ENCODE peak calls at places on chromosomes 16 and 17, in six cellular contexts. A, N, F, W, D and T are unnamed samples.

GRCh38 chr16:29729116-29729521 is 16.7 kb downstream of the C16orf54 start:
- DNase-seq in A (no peak), N (peak; percentile 36), F (peak; percentile 61), W (peak; percentile 19), D (no peak), T (peak; percentile 49)

GRCh38 chr17:39706921-39707337 is 7.1 kb downstream of the ERBB2 start:
- DNase-seq in A (no peak), N (no peak), F (no peak), W (no peak), D (no peak), T (no peak)

GRCh38 chr17:15999974-16000827 is 577 bp downstream of the TTC19 start:
- DNase-seq in A (no peak), N (no peak), F (peak; percentile 55), W (peak; percentile 47), D (no peak), T (peak; percentile 22)

GRCh38 chr16:11133344-11133921 is 122.6 kb downstream of the SOCS1 start:
- DNase-seq in A (peak; percentile 24), N (no peak), F (peak; percentile 96), W (peak; percentile 97), D (no peak), T (peak; percentile 96)

GRCh38 chr17:12180644-12181261 is 160.1 kb downstream of the MAP2K4 start:
- DNase-seq in A (no peak), N (peak; percentile 52), F (peak; percentile 57), W (peak; percentile 13), D (no peak), T (peak; percentile 79)

GRCh38 chr17:17042851-17043667 is 802 bp downstream of the MPRIP start:
- DNase-seq in A (peak; percentile 49), N (peak; percentile 20), F (peak; percentile 67), W (no peak), D (no peak), T (peak; percentile 66)

GRCh38 chr17:37701424-37702020 is 43.3 kb downstream of the HNF1B start:
- DNase-seq in A (peak; percentile 56), N (no peak), F (no peak), W (no peak), D (no peak), T (no peak)

GRCh38 chr17:55745258-55745657 is 5.6 kb upstream of the PCTP start:
- DNase-seq in A (no peak), N (no peak), F (no peak), W (no peak), D (no peak), T (no peak)

GRCh38 chr17:45143767-45144198 is 4.5 kb upstream of the HEXIM1 start:
- DNase-seq in A (peak; percentile 88), N (no peak), F (peak; percentile 57), W (no peak), D (no peak), T (peak; percentile 80)

GRCh38 chr17:58789160-58789559 is 33.5 kb downstream of the PPM1E start:
- DNase-seq in A (no peak), N (no peak), F (no peak), W (no peak), D (no peak), T (no peak)

GRCh38 chr17:61360318-61360717 is 39.3 kb upstream of the TBX2 start:
- DNase-seq in A (no peak), N (no peak), F (no peak), W (no peak), D (no peak), T (no peak)

GRCh38 chr16:57594531-57595031 is 33.8 kb upstream of the ADGRG1 start:
- DNase-seq in A (no peak), N (no peak), F (no peak), W (peak; percentile 81), D (no peak), T (no peak)
- H2AFZ ChIP-seq in A (no peak overlapping the region), N (no peak overlapping the region), F (no peak overlapping the region), W (no peak overlapping the region), D (no peak overlapping the region), T (no peak overlapping the region)

GRCh38 chr16:66324785-66325184 is 41.7 kb upstream of the CDH5 start:
- DNase-seq in A (peak; percentile 71), N (no peak), F (peak; percentile 39), W (peak; percentile 87), D (peak; percentile 21), T (no peak)

GRCh38 chr16:66326995-66327513 is 39.4 kb upstream of the CDH5 start:
- DNase-seq in A (no peak), N (no peak), F (no peak), W (peak; percentile 17), D (no peak), T (no peak)

GRCh38 chr16:66322174-66322573 is 44.3 kb upstream of the CDH5 start:
- DNase-seq in A (no peak), N (no peak), F (no peak), W (no peak), D (no peak), T (no peak)

GRCh38 chr16:66328282-66328681 is 38.2 kb upstream of the CDH5 start:
- DNase-seq in A (no peak), N (no peak), F (no peak), W (no peak), D (no peak), T (no peak)

DNA sequence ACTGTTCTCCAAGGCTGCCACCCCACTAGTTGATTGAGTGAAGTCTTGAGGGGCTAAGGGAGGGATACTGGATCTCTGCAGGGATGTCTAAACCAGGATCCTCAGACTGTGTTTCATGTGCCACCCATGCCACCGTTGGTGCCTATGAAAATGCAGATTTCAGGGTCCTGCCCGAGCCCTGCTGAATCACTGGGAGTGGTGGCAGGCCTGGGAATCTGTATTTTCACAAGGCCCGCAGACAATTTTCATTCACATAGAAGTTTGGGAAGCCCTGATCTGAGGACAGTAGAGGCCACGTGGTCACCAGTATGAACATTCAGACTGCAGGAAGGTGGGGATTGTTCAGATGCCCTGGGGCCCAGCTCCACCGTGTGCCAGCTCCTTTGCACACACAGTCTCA is 40.5 kb upstream of the CDH5 start:
- DNase-seq in A (no peak), N (no peak), F (no peak), W (no peak), D (no peak), T (no peak)
- H3K14ac ChIP-seq in A (no peak overlapping the region), N (no peak overlapping the region), F (no peak overlapping the region), W (no peak overlapping the region), D (no peak overlapping the region), T (no peak overlapping the region)

DNA sequence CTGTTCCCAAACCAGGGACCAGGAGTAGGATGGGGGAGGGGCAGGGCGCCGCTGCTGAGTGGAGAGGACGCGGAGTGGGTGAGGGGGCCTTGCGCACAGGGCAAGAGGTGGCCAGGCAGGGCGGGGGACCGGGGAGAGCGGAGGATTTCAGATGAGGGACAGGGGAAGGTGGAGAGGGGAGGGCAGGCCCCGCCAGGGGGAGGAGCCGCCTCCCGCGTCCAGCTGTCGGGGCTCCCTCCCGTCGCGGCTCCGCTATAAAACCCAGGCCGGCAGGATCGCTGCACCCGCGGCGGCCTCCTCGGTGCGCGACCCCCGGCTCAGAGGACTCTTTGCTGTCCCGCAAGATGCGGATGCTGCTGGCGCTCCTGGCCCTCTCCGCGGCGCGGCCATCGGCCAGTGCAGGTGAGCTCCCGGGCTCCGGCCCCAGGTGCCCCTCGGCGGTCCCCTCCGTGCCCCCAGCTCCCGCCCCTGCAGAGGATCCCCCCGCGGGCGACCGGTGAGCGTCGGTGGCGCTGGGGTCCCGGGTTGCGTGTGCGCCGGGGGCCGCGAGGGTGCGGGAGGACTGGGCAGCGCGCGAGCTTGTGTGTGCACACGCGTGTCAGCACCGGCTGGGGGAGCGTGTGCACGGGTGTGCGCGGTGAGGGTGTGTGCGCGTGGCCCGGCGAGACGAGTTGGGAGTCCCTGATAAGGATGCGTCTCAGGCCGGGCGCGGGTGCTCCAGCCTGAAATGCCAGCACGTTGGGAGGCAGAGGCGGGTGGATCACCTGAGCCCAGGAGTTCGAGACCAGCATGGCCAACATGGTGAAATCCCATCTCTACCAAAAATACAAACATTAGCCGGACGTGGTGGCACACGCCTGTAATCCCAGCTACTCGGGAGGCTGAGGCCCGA is at the start of gene CA4:
- DNase-seq in A (peak; percentile 75), N (no peak), F (no peak), W (no peak), D (no peak), T (no peak)
- H2AFZ ChIP-seq in A (no peak within 1 kb of the TSS), N (peak within 1 kb of the TSS; percentile 79), F (no peak within 1 kb of the TSS), W (peak within 1 kb of the TSS; percentile 35), D (no peak within 1 kb of the TSS), T (peak within 1 kb of the TSS; percentile 51)

DNA sequence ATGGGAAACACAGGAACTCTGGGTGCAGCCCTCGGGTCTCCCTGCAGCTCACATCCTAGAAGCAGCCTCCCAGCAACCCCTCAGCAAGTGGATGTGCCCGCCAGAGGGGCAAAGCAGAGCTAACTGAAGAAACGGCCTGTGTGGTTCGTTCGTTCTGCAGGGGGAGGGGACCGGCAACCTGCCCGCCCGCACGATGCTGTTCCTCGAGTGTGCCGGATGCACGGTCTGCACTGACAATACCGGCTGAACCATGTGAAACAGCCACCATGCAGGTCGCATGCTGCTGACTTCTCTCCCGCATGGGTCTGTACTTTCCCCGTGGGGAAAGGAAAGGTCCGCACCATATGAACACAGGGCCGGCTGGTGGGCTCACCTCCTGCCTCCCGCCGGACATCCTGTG is 25.3 kb upstream of the C16orf95 start:
- DNase-seq in A (no peak), N (no peak), F (no peak), W (no peak), D (no peak), T (no peak)
- H3K14ac ChIP-seq in A (no peak overlapping the region), N (peak overlapping the region; percentile 92), F (no peak overlapping the region), W (no peak overlapping the region), D (no peak overlapping the region), T (no peak overlapping the region)

GRCh38 chr16:4750896-4751295 is 16.1 kb downstream of the ZNF500 start:
- DNase-seq in A (no peak), N (no peak), F (no peak), W (no peak), D (no peak), T (no peak)

GRCh38 chr16:4747906-4748681 is 13.8 kb downstream of the DNAAF8 start:
- DNase-seq in A (no peak), N (no peak), F (no peak), W (no peak), D (no peak), T (no peak)

GRCh38 chr16:4746991-4747574 is 12.7 kb downstream of the DNAAF8 start:
- DNase-seq in A (no peak), N (no peak), F (no peak), W (no peak), D (no peak), T (no peak)

GRCh38 chr16:4748682-4749411 is 14.5 kb downstream of the DNAAF8 start:
- DNase-seq in A (no peak), N (no peak), F (no peak), W (no peak), D (no peak), T (no peak)

DNA sequence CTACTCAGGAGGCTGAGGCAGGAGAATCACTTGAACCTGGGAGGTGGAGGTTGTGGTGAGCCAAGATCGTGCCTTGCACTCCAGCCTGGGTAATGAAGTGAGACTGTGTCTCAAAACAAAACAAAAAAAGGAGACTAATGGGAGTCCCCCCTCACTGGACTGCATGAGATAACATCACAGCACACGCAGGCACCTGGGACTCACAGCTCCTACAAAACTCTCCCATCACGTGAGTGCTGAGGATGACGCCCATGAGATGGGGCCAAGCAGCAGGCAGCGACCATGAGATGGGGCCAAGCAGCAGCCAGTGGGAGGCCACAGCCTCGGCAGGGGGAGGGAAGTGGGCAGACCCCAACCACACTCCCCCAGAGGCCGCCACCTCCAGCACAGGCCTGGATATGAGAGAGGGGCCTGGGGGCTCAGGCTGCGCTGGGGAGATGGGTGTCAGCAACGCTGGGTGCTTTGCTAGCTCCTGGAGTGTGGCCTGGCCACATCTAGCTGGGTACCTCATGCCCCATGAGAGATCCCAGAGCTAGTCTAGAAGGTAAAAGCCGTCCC is 15.4 kb downstream of the DNAAF8 start:
- DNase-seq in A (no peak), N (no peak), F (no peak), W (no peak), D (no peak), T (no peak)
- H2AFZ ChIP-seq in A (no peak overlapping the region), N (no peak overlapping the region), F (no peak overlapping the region), W (no peak overlapping the region), D (no peak overlapping the region), T (no peak overlapping the region)

GRCh38 chr16:50521246-50521900 is 26.8 kb upstream of the NKD1 start:
- DNase-seq in A (peak; percentile 21), N (no peak), F (no peak), W (no peak), D (no peak), T (no peak)
- H3K14ac ChIP-seq in A (no peak overlapping the region), N (no peak overlapping the region), F (no peak overlapping the region), W (no peak overlapping the region), D (no peak overlapping the region), T (no peak overlapping the region)